ENCODE peak calls at places on chromosome 10, in six cellular contexts. J is RWPE2, P is mesendoderm, X is Panc1, F is ovary, T is transverse colon. A is an unnamed sample.

GRCh38 chr10:112904000-112904399 is 46.0 kb upstream of the TCF7L2 start:
- DNase-seq in J (no peak), P (no peak), X (no peak), F (no peak), T (no peak), A (no peak)

GRCh38 chr10:9613338-9613737 is 1404.3 kb upstream of the CELF2 start:
- DNase-seq in J (no peak), P (no peak), X (no peak), F (no peak), T (no peak), A (no peak)

GRCh38 chr10:131231965-131232541 is 79.5 kb downstream of the TCERG1L start:
- DNase-seq in J (no peak), P (peak; percentile 25), X (no peak), F (no peak), T (no peak), A (no peak)

GRCh38 chr10:131733596-131733995 is 167.2 kb upstream of the PPP2R2D start:
- DNase-seq in J (no peak), P (no peak), X (no peak), F (no peak), T (no peak), A (no peak)

GRCh38 chr10:118973744-118974143 is 55.8 kb upstream of the NANOS1 start:
- DNase-seq in J (no peak), P (no peak), X (no peak), F (no peak), T (no peak), A (no peak)

GRCh38 chr10:97332586-97333350 is 1.8 kb downstream of the FRAT2 start:
- DNase-seq in J (no peak), P (peak; percentile 89), X (peak; percentile 45), F (peak; percentile 56), T (peak; percentile 59), A (peak; percentile 73)

GRCh38 chr10:70475661-70476060 is 2.9 kb upstream of the PALD1 start:
- DNase-seq in J (no peak), P (no peak), X (no peak), F (no peak), T (no peak), A (no peak)

GRCh38 chr10:46077141-46077554 is 31.1 kb upstream of the MSMB start:
- DNase-seq in J (no peak), P (no peak), X (no peak), F (no peak), T (no peak), A (no peak)

GRCh38 chr10:42149027-42149700 is 489.2 kb downstream of the ZNF33B start:
- DNase-seq in J (peak; percentile 59), P (no peak), X (no peak), F (no peak), T (no peak), A (no peak)

GRCh38 chr10:43386549-43386948 is 15.1 kb downstream of the FXYD4 start:
- DNase-seq in J (no peak), P (no peak), X (no peak), F (no peak), T (no peak), A (no peak)

GRCh38 chr10:117399341-117400196 is 24.3 kb upstream of the PDZD8 start:
- DNase-seq in J (no peak), P (no peak), X (no peak), F (no peak), T (no peak), A (no peak)

GRCh38 chr10:55058800-55059199 is 257.8 kb upstream of the PCDH15 start:
- DNase-seq in J (no peak), P (no peak), X (no peak), F (no peak), T (no peak), A (no peak)

GRCh38 chr10:6755891-6756460 is 175.9 kb upstream of the PRKCQ start:
- DNase-seq in J (no peak), P (no peak), X (no peak), F (no peak), T (peak; percentile 15), A (no peak)

GRCh38 chr10:63819753-63820347 is 298.6 kb downstream of the REEP3 start:
- DNase-seq in J (no peak), P (peak; percentile 62), X (peak; percentile 42), F (peak; percentile 58), T (peak; percentile 55), A (peak; percentile 44)

GRCh38 chr10:48694371-48695030 is 9.8 kb downstream of the WDFY4 start:
- DNase-seq in J (no peak), P (no peak), X (no peak), F (no peak), T (no peak), A (no peak)

GRCh38 chr10:1516492-1517224 is 220.7 kb downstream of the ADARB2 start:
- DNase-seq in J (no peak), P (no peak), X (no peak), F (no peak), T (no peak), A (no peak)

GRCh38 chr10:129765664-129766550 is 198.2 kb downstream of the EBF3 start:
- DNase-seq in J (no peak), P (no peak), X (no peak), F (no peak), T (peak; percentile 6), A (no peak)

GRCh38 chr10:10489086-10489485 is 528.6 kb upstream of the CELF2 start:
- DNase-seq in J (no peak), P (no peak), X (no peak), F (no peak), T (no peak), A (no peak)

GRCh38 chr10:5479481-5480161 is 19.7 kb downstream of the CALML5 start:
- DNase-seq in J (no peak), P (peak; percentile 46), X (no peak), F (no peak), T (no peak), A (no peak)

GRCh38 chr10:74231375-74231774 is 80.4 kb downstream of the ADK start:
- DNase-seq in J (no peak), P (no peak), X (no peak), F (no peak), T (no peak), A (no peak)

GRCh38 chr10:89829262-89829886 is 128.0 kb downstream of the KIF20B start:
- DNase-seq in J (no peak), P (no peak), X (no peak), F (no peak), T (no peak), A (no peak)

GRCh38 chr10:35331894-35332640 is 4.2 kb upstream of the CCNY start:
- DNase-seq in J (no peak), P (no peak), X (peak; percentile 85), F (no peak), T (no peak), A (no peak)

GRCh38 chr10:63767512-63767911 is 246.3 kb downstream of the REEP3 start:
- DNase-seq in J (no peak), P (no peak), X (no peak), F (no peak), T (no peak), A (no peak)

DNA sequence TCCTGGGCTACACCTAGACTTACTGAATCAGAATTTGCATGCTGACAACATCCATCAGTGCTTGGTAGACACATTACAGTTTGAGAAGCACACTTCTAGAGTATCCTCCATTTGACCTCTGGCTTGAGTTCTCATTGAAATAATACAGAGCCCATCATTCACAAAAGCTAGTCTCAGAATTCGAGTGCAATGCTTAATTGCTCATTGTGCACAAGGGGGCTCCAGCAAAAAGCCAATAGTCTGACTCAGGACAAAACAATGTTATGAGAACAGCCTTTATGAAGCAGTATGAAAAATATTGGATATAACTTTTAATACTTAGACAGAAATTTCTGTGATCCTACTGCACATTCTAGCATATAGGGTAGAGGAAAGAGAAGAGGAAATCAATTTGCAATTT is 105.7 kb upstream of the ANK3 start:
- DNase-seq in J (no peak), P (no peak), X (no peak), F (no peak), T (no peak), A (no peak)
- H3K4me3 ChIP-seq in J (no peak overlapping the region), P (no peak overlapping the region), X (no peak overlapping the region), F (no peak overlapping the region), T (no peak overlapping the region), A (no peak overlapping the region)

GRCh38 chr10:30056767-30057355 is 2.5 kb downstream of the JCAD start:
- DNase-seq in J (no peak), P (peak; percentile 96), X (no peak), F (no peak), T (no peak), A (no peak)

GRCh38 chr10:30058570-30059132 is 735 bp downstream of the JCAD start:
- DNase-seq in J (no peak), P (no peak), X (no peak), F (peak; percentile 48), T (no peak), A (no peak)

GRCh38 chr10:30057421-30057841 is 2.0 kb downstream of the JCAD start:
- DNase-seq in J (no peak), P (peak; percentile 45), X (no peak), F (no peak), T (no peak), A (no peak)

GRCh38 chr10:30059209-30060107 is at the start of gene JCAD:
- DNase-seq in J (no peak), P (peak; percentile 48), X (no peak), F (peak; percentile 85), T (peak; percentile 73), A (no peak)

GRCh38 chr10:30058111-30058510 is 1.3 kb downstream of the JCAD start:
- DNase-seq in J (no peak), P (no peak), X (no peak), F (no peak), T (no peak), A (no peak)
- H3K4me3 ChIP-seq in J (no peak overlapping the region), P (no peak overlapping the region), X (peak overlapping the region; percentile 66), F (peak overlapping the region; percentile 88), T (peak overlapping the region; percentile 67), A (no peak overlapping the region)

GRCh38 chr10:124465777-124466488 is 4.3 kb downstream of the LHPP start:
- DNase-seq in J (no peak), P (no peak), X (no peak), F (no peak), T (no peak), A (no peak)
- H3K4me3 ChIP-seq in J (no peak overlapping the region), P (no peak overlapping the region), X (no peak overlapping the region), F (no peak overlapping the region), T (no peak overlapping the region), A (no peak overlapping the region)

GRCh38 chr10:69335063-69335587 is 56.8 kb downstream of the HK1 start:
- DNase-seq in J (no peak), P (no peak), X (no peak), F (peak; percentile 63), T (peak; percentile 29), A (no peak)
- H3K4me3 ChIP-seq in J (no peak overlapping the region), P (no peak overlapping the region), X (no peak overlapping the region), F (no peak overlapping the region), T (no peak overlapping the region), A (no peak overlapping the region)

GRCh38 chr10:72086466-72087391 is 1.6 kb downstream of the SPOCK2 start:
- DNase-seq in J (peak; percentile 48), P (peak; percentile 60), X (no peak), F (no peak), T (peak; percentile 65), A (no peak)
- H3K4me3 ChIP-seq in J (no peak overlapping the region), P (no peak overlapping the region), X (no peak overlapping the region), F (peak overlapping the region; percentile 9), T (peak overlapping the region; percentile 16), A (no peak overlapping the region)

DNA sequence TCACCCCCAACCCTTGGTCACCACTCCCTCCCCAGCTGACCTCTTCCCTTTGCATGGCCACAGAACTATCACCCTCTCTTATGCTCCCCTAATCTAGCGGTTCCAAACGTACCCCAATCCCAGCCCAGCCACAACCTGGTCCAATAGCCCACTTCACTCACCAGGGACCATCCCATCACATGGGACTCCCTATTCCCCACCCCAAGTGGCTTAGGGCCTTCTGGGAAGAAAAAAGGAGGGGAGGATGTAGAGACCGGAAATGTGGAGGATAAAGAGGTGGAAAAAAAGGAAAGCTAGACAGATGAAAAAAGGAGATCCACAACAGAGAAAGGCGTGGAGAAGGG is 30.3 kb upstream of the PAX2 start:
- DNase-seq in J (no peak), P (no peak), X (no peak), F (no peak), T (no peak), A (no peak)
- H3K4me3 ChIP-seq in J (no peak overlapping the region), P (no peak overlapping the region), X (no peak overlapping the region), F (no peak overlapping the region), T (no peak overlapping the region), A (no peak overlapping the region)

A was measured in LNCaP clone FGC.